ENCODE peak calls at places on chromosomes 7 and 10, in six cellular contexts. One of them, this sample, is unnamed.

GRCh38 chr7:130274983-130275649 is 8.5 kb downstream of the CPA2 start:
- DNase-seq in nephron progenitor cell: peak; percentile 23
- DNase-seq in AG09319: no peak
- DNase-seq in ascending aorta: no peak
- DNase-seq in endothelial cell: no peak
- DNase-seq in astrocyte of the spinal cord: no peak
- DNase-seq in this sample: no peak

GRCh38 chr7:74568658-74569057 is 88.9 kb upstream of the GTF2I start:
- DNase-seq in endothelial cell: no peak
- DNase-seq in ascending aorta: no peak
- DNase-seq in nephron progenitor cell: no peak
- DNase-seq in AG09319: no peak
- DNase-seq in astrocyte of the spinal cord: no peak
- DNase-seq in this sample: no peak

GRCh38 chr7:99794585-99795502 is 10.9 kb upstream of the CYP3A4 start:
- DNase-seq in ascending aorta: no peak
- DNase-seq in astrocyte of the spinal cord: peak; percentile 6
- DNase-seq in nephron progenitor cell: no peak
- DNase-seq in AG09319: no peak
- DNase-seq in endothelial cell: no peak
- DNase-seq in this sample: no peak

GRCh38 chr10:123945506-123945905 is 53.9 kb upstream of the CPXM2 start:
- DNase-seq in endothelial cell: no peak
- DNase-seq in ascending aorta: no peak
- DNase-seq in AG09319: no peak
- DNase-seq in astrocyte of the spinal cord: no peak
- DNase-seq in nephron progenitor cell: no peak
- DNase-seq in this sample: peak; percentile 58

GRCh38 chr10:102650655-102651454 is 6.6 kb downstream of the TRIM8 start:
- DNase-seq in astrocyte of the spinal cord: no peak
- DNase-seq in AG09319: no peak
- DNase-seq in ascending aorta: no peak
- DNase-seq in endothelial cell: no peak
- DNase-seq in nephron progenitor cell: no peak
- DNase-seq in this sample: no peak

GRCh38 chr7:105487559-105488218 is 34.4 kb downstream of the PUS7 start:
- DNase-seq in ascending aorta: no peak
- DNase-seq in endothelial cell: peak; percentile 47
- DNase-seq in AG09319: peak; percentile 61
- DNase-seq in nephron progenitor cell: no peak
- DNase-seq in astrocyte of the spinal cord: peak; percentile 82
- DNase-seq in this sample: peak; percentile 88

GRCh38 chr10:127906548-127907377 is at the start of gene PTPRE:
- DNase-seq in ascending aorta: no peak
- DNase-seq in astrocyte of the spinal cord: peak; percentile 40
- DNase-seq in endothelial cell: peak; percentile 87
- DNase-seq in AG09319: no peak
- DNase-seq in nephron progenitor cell: peak; percentile 82
- DNase-seq in this sample: peak; percentile 16

GRCh38 chr7:73831656-73832579 is 1.1 kb downstream of the CLDN4 start:
- DNase-seq in AG09319: no peak
- DNase-seq in nephron progenitor cell: peak; percentile 36
- DNase-seq in endothelial cell: no peak
- DNase-seq in astrocyte of the spinal cord: no peak
- DNase-seq in ascending aorta: no peak
- DNase-seq in this sample: no peak

GRCh38 chr10:48491422-48492139 is 113.3 kb downstream of the ARHGAP22 start:
- DNase-seq in astrocyte of the spinal cord: no peak
- DNase-seq in ascending aorta: no peak
- DNase-seq in nephron progenitor cell: no peak
- DNase-seq in AG09319: no peak
- DNase-seq in endothelial cell: no peak
- DNase-seq in this sample: no peak

GRCh38 chr10:68897336-68897741 is 3.8 kb upstream of the DDX50 start:
- DNase-seq in astrocyte of the spinal cord: peak; percentile 74
- DNase-seq in AG09319: peak; percentile 36
- DNase-seq in nephron progenitor cell: peak; percentile 49
- DNase-seq in ascending aorta: no peak
- DNase-seq in endothelial cell: peak; percentile 67
- DNase-seq in this sample: peak; percentile 84

GRCh38 chr10:122854648-122855047 is 9.0 kb upstream of the CUZD1 start:
- DNase-seq in astrocyte of the spinal cord: peak; percentile 69
- DNase-seq in nephron progenitor cell: no peak
- DNase-seq in endothelial cell: no peak
- DNase-seq in AG09319: no peak
- DNase-seq in ascending aorta: no peak
- DNase-seq in this sample: peak; percentile 72

GRCh38 chr7:151690597-151690996 is 170.9 kb upstream of the RHEB start:
- DNase-seq in AG09319: no peak
- DNase-seq in nephron progenitor cell: no peak
- DNase-seq in ascending aorta: no peak
- DNase-seq in endothelial cell: no peak
- DNase-seq in astrocyte of the spinal cord: no peak
- DNase-seq in this sample: peak; percentile 24

GRCh38 chr7:133746847-133747246 is 380.3 kb upstream of the LRGUK start:
- DNase-seq in ascending aorta: no peak
- DNase-seq in endothelial cell: no peak
- DNase-seq in astrocyte of the spinal cord: no peak
- DNase-seq in nephron progenitor cell: no peak
- DNase-seq in AG09319: no peak
- DNase-seq in this sample: no peak

GRCh38 chr10:30529373-30529998 is 95.5 kb downstream of the MAP3K8 start:
- DNase-seq in ascending aorta: peak; percentile 74
- DNase-seq in nephron progenitor cell: no peak
- DNase-seq in endothelial cell: no peak
- DNase-seq in AG09319: no peak
- DNase-seq in astrocyte of the spinal cord: no peak
- DNase-seq in this sample: no peak

GRCh38 chr7:156702399-156702798 is 61.8 kb downstream of the RNF32 start:
- DNase-seq in endothelial cell: no peak
- DNase-seq in AG09319: no peak
- DNase-seq in nephron progenitor cell: no peak
- DNase-seq in ascending aorta: no peak
- DNase-seq in astrocyte of the spinal cord: no peak
- DNase-seq in this sample: no peak

GRCh38 chr10:93799309-93799708 is 41.6 kb downstream of the LGI1 start:
- DNase-seq in astrocyte of the spinal cord: no peak
- DNase-seq in ascending aorta: no peak
- DNase-seq in nephron progenitor cell: no peak
- DNase-seq in AG09319: no peak
- DNase-seq in endothelial cell: no peak
- DNase-seq in this sample: no peak

GRCh38 chr10:103660364-103661197 is 167.1 kb downstream of the NEURL1 start:
- DNase-seq in astrocyte of the spinal cord: peak; percentile 71
- DNase-seq in endothelial cell: no peak
- DNase-seq in nephron progenitor cell: no peak
- DNase-seq in ascending aorta: no peak
- DNase-seq in AG09319: no peak
- DNase-seq in this sample: peak; percentile 52

GRCh38 chr7:120591-120991 is 71.8 kb upstream of the FAM20C start:
- DNase-seq in endothelial cell: no peak
- DNase-seq in nephron progenitor cell: no peak
- DNase-seq in astrocyte of the spinal cord: no peak
- DNase-seq in AG09319: no peak
- DNase-seq in ascending aorta: no peak
- DNase-seq in this sample: no peak

GRCh38 chr7:120583835-120584586 is 273.9 kb downstream of the TSPAN12 start:
- DNase-seq in astrocyte of the spinal cord: peak; percentile 86
- DNase-seq in endothelial cell: no peak
- DNase-seq in nephron progenitor cell: no peak
- DNase-seq in ascending aorta: no peak
- DNase-seq in AG09319: no peak
- DNase-seq in this sample: peak; percentile 88

GRCh38 chr7:132518102-132518838 is 58.0 kb downstream of the PLXNA4 start:
- DNase-seq in endothelial cell: peak; percentile 54
- DNase-seq in AG09319: no peak
- DNase-seq in nephron progenitor cell: peak; percentile 20
- DNase-seq in ascending aorta: no peak
- DNase-seq in astrocyte of the spinal cord: no peak
- DNase-seq in this sample: peak; percentile 8

GRCh38 chr7:29866490-29866930 is 60.2 kb downstream of the WIPF3 start:
- DNase-seq in nephron progenitor cell: no peak
- DNase-seq in astrocyte of the spinal cord: peak; percentile 55
- DNase-seq in ascending aorta: no peak
- DNase-seq in endothelial cell: no peak
- DNase-seq in AG09319: no peak
- DNase-seq in this sample: peak; percentile 31

DNA sequence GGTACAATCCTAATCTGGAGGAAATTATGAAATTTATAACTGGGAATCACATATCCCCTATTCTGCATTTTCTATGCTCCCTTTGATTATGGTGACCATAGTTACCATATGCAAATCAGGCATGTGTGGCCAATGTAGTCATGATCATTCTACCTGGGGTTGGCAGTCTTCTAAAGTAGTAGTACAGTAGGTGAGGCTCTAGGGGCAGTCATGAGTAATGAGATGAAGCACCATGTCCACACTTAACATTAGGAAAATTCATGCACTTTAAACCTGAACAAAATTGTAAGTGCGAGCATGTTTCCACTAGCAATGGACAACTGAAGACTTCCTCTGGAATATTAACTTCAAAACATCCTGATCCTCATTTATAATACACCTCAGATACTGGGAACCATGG is 545.9 kb downstream of the SUGCT start:
- DNase-seq in nephron progenitor cell: no peak
- DNase-seq in astrocyte of the spinal cord: peak; percentile 32
- DNase-seq in AG09319: no peak
- DNase-seq in endothelial cell: peak; percentile 11
- DNase-seq in ascending aorta: no peak
- DNase-seq in this sample: peak; percentile 19
- TF ChIP-seq CTCF in nephron progenitor cell: peak; percentile 36
- TF ChIP-seq CTCF in astrocyte of the spinal cord: peak; percentile 50
- TF ChIP-seq CTCF in AG09319: peak; percentile 20
- TF ChIP-seq CTCF in endothelial cell: peak; percentile 41
- TF ChIP-seq CTCF in ascending aorta: peak; percentile 31
- TF ChIP-seq CTCF in this sample: peak; percentile 46

DNA sequence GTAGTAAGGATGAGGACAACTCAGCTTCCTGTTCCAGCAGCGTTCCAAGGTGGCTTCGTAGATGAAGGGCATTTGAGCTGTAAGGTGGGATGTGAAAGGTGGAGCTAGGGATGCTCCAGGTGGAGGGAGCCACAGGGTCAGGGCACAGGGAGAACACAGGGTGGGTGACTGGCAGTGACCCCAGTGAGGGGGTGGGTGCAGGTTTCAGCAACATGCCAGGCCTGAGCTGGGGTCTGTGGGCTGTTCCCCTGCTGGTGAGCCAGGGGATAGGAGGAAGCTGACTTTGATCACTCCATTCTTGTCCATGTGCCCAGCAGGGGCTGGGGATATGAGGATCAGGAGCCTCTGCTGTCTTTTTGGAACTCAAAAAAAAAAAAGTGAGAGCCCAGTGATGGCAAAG is 33.2 kb downstream of the CDH23 start:
- DNase-seq in endothelial cell: no peak
- DNase-seq in AG09319: no peak
- DNase-seq in astrocyte of the spinal cord: no peak
- DNase-seq in nephron progenitor cell: no peak
- DNase-seq in ascending aorta: no peak
- DNase-seq in this sample: no peak
- TF ChIP-seq CTCF in endothelial cell: peak; percentile 62
- TF ChIP-seq CTCF in AG09319: no peak
- TF ChIP-seq CTCF in astrocyte of the spinal cord: peak; percentile 25
- TF ChIP-seq CTCF in nephron progenitor cell: peak; percentile 26
- TF ChIP-seq CTCF in ascending aorta: no peak
- TF ChIP-seq CTCF in this sample: peak; percentile 2

DNA sequence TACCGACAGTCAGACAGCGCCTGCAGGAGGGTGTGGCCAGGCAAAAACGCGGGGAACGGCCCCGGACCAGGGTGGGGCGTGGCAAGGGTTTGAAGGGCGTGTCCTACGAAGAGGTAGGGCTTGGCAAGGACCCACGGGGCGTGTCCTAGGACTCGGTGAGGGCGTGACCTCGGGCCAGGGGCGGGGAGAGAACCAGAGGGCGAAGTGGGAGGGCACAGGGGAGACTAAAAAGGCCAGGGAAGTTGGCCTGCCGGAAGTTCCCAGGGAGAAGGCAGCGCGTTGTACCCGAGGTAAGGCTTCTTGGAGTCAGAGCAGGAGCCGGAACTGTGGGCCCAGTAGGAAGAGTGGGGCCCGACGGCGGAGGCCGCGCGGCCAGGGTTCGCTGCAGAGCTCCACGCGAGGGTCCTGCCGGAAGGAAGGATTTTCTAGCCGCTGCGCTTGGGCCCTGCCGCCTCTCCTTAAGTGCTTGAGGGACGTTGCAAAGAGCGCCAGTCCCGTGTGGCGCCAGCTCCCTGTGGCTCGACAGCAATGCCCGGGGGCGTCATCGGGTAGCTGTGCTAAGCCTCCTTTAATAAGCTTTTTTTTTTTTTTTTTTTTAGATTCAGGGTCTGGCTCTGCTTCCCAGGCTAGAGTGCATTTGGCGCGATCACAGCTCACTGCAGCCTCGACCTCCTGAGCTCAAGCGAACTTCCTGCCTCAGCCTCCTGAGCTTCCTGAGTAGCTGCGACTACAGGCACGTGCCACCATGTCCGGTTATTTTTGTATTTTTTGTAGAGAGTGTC is at the start of gene PTER:
- DNase-seq in AG09319: peak; percentile 87
- DNase-seq in ascending aorta: peak; percentile 91
- DNase-seq in nephron progenitor cell: peak; percentile 98
- DNase-seq in astrocyte of the spinal cord: peak; percentile 80
- DNase-seq in endothelial cell: peak; percentile 82
- DNase-seq in this sample: peak; percentile 94
- TF ChIP-seq CTCF in AG09319: no peak
- TF ChIP-seq CTCF in ascending aorta: no peak
- TF ChIP-seq CTCF in nephron progenitor cell: no peak
- TF ChIP-seq CTCF in astrocyte of the spinal cord: no peak
- TF ChIP-seq CTCF in endothelial cell: no peak
- TF ChIP-seq CTCF in this sample: no peak

GRCh38 chr7:128902761-128903585 is 7.5 kb downstream of the KCP start:
- DNase-seq in nephron progenitor cell: no peak
- DNase-seq in ascending aorta: no peak
- DNase-seq in AG09319: no peak
- DNase-seq in endothelial cell: no peak
- DNase-seq in astrocyte of the spinal cord: no peak
- DNase-seq in this sample: no peak
- TF ChIP-seq CTCF in nephron progenitor cell: no peak
- TF ChIP-seq CTCF in ascending aorta: no peak
- TF ChIP-seq CTCF in AG09319: no peak
- TF ChIP-seq CTCF in endothelial cell: no peak
- TF ChIP-seq CTCF in astrocyte of the spinal cord: no peak
- TF ChIP-seq CTCF in this sample: no peak

GRCh38 chr10:3412071-3412582 is 239.5 kb upstream of the PITRM1 start:
- DNase-seq in nephron progenitor cell: no peak
- DNase-seq in astrocyte of the spinal cord: no peak
- DNase-seq in AG09319: no peak
- DNase-seq in ascending aorta: no peak
- DNase-seq in endothelial cell: no peak
- DNase-seq in this sample: no peak
- TF ChIP-seq CTCF in nephron progenitor cell: no peak
- TF ChIP-seq CTCF in astrocyte of the spinal cord: no peak
- TF ChIP-seq CTCF in AG09319: no peak
- TF ChIP-seq CTCF in ascending aorta: no peak
- TF ChIP-seq CTCF in endothelial cell: no peak
- TF ChIP-seq CTCF in this sample: no peak

DNA sequence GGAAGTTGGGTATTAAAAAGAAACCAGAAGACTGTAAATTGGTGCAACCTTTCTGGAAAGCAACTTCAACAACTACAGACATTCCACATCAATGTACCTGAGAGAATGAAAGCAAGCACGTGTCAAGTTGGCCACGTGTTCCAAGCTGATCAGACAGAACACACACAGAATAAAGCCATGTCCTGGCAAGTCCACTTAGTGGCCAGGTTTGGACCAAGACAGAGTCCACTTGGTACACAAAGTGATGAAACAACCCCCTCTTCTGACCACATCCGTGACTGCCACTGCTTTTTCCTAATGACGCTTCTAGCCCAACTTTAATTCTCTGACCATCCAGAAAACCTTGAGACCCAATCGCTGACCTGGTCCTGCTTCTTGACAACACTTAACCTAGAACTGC is 109.4 kb downstream of the ABLIM1 start:
- DNase-seq in ascending aorta: no peak
- DNase-seq in AG09319: peak; percentile 25
- DNase-seq in endothelial cell: peak; percentile 43
- DNase-seq in nephron progenitor cell: peak; percentile 37
- DNase-seq in astrocyte of the spinal cord: peak; percentile 46
- DNase-seq in this sample: peak; percentile 79
- TF ChIP-seq CTCF in ascending aorta: peak; percentile 58
- TF ChIP-seq CTCF in AG09319: peak; percentile 74
- TF ChIP-seq CTCF in endothelial cell: peak; percentile 33
- TF ChIP-seq CTCF in nephron progenitor cell: peak; percentile 59
- TF ChIP-seq CTCF in astrocyte of the spinal cord: peak; percentile 61
- TF ChIP-seq CTCF in this sample: peak; percentile 64